ENCODE peak calls at places on chromosomes 13 and 19, in seven cellular contexts. L, V, K, P, M, B and I are unnamed samples.

GRCh38 chr19:55358943-55359908 is 3.8 kb downstream of the GARIN5B start:
- DNase-seq in L (no peak), V (no peak), K (no peak), P (no peak), M (no peak), B (no peak), I (no peak)

GRCh38 chr13:27182844-27183497 is 11.4 kb upstream of the USP12 start:
- DNase-seq in L (peak; percentile 66), V (no peak), K (peak; percentile 95), P (no peak), M (no peak), B (no peak), I (no peak)

GRCh38 chr19:2542341-2543069 is 66.6 kb downstream of the GADD45B start:
- DNase-seq in L (no peak), V (peak; percentile 58), K (peak; percentile 71), P (peak; percentile 65), M (no peak), B (no peak), I (no peak)

GRCh38 chr19:43501661-43502418 is 2.7 kb downstream of the PHLDB3 start:
- DNase-seq in L (no peak), V (peak; percentile 86), K (no peak), P (no peak), M (no peak), B (peak; percentile 65), I (no peak)

GRCh38 chr19:3809881-3810707 is 23.9 kb upstream of the MATK start:
- DNase-seq in L (no peak), V (no peak), K (no peak), P (peak; percentile 73), M (no peak), B (no peak), I (peak; percentile 75)

GRCh38 chr19:45250832-45251451 is at the start of gene MARK4:
- DNase-seq in L (no peak), V (peak; percentile 69), K (peak; percentile 34), P (peak; percentile 80), M (peak; percentile 89), B (peak; percentile 78), I (peak; percentile 98)

GRCh38 chr13:74135306-74136088 is 1.3 kb upstream of the KLF12 start:
- DNase-seq in L (peak; percentile 5), V (peak; percentile 76), K (peak; percentile 75), P (peak; percentile 83), M (peak; percentile 55), B (peak; percentile 87), I (peak; percentile 80)

GRCh38 chr13:71787461-71787860 is 79.5 kb downstream of the DACH1 start:
- DNase-seq in L (no peak), V (no peak), K (no peak), P (no peak), M (no peak), B (no peak), I (no peak)

GRCh38 chr19:53112286-53112685 is 9.1 kb upstream of the ZNF160 start:
- DNase-seq in L (no peak), V (no peak), K (peak; percentile 59), P (no peak), M (no peak), B (no peak), I (no peak)

GRCh38 chr13:43785681-43786471 is 896 bp downstream of the ENOX1 start:
- DNase-seq in L (peak; percentile 33), V (peak; percentile 73), K (peak; percentile 63), P (peak; percentile 40), M (peak; percentile 78), B (peak; percentile 81), I (peak; percentile 53)

GRCh38 chr19:5926641-5927438 is 12.8 kb downstream of the CAPS start:
- DNase-seq in L (no peak), V (no peak), K (no peak), P (no peak), M (no peak), B (no peak), I (no peak)

GRCh38 chr13:111031531-111031961 is 83.6 kb upstream of the ARHGEF7 start:
- DNase-seq in L (no peak), V (no peak), K (peak; percentile 58), P (no peak), M (no peak), B (no peak), I (no peak)

GRCh38 chr19:42248270-42249148 is 6.1 kb upstream of the GSK3A start:
- DNase-seq in L (no peak), V (no peak), K (no peak), P (no peak), M (no peak), B (no peak), I (no peak)

GRCh38 chr13:64127192-64127591 is 2711.5 kb upstream of the PCDH20 start:
- DNase-seq in L (no peak), V (no peak), K (no peak), P (no peak), M (no peak), B (no peak), I (no peak)

GRCh38 chr13:73492811-73493210 is 434.0 kb downstream of the KLF5 start:
- DNase-seq in L (no peak), V (no peak), K (no peak), P (no peak), M (no peak), B (no peak), I (no peak)

GRCh38 chr19:49680473-49681351 is 3.6 kb downstream of the PRMT1 start:
- DNase-seq in L (no peak), V (peak; percentile 98), K (peak; percentile 78), P (peak; percentile 93), M (peak; percentile 89), B (peak; percentile 100), I (peak; percentile 95)

GRCh38 chr19:36686365-36687213 is 823 bp upstream of the ZNF567 start:
- DNase-seq in L (no peak), V (no peak), K (peak; percentile 5), P (no peak), M (no peak), B (no peak), I (peak; percentile 27)

GRCh38 chr13:109130093-109130835 is 500.9 kb downstream of the MYO16 start:
- DNase-seq in L (no peak), V (no peak), K (no peak), P (no peak), M (no peak), B (peak; percentile 42), I (no peak)

DNA sequence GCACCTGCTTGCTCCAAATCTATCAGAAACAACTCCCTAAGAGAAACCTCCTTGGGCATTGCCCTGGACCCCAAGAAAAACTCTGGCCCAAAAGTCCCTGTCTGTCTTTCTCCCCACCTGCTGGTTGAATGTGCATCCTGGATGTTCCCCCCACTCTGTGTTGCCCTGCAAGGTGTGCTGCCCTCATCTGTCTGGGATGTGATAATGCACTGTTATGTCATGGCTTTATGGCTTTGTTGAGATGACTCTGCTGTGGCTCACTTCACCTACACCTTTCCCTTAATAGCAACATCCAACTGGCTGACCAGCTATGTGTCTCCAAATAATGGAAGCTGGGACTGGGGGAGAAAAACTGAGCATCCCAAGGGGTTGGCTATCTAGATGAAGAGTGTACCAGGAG is 2.6 kb downstream of the ZNF20 start:
- DNase-seq in L (no peak), V (peak; percentile 33), K (no peak), P (no peak), M (no peak), B (no peak), I (no peak)
- TF ChIP-seq CTCF in L (no peak), V (peak; percentile 67), K (no peak), P (peak; percentile 56), M (no peak), B (no peak), I (peak; percentile 80)

GRCh38 chr13:60619461-60619860 is 222.4 kb downstream of the TDRD3 start:
- DNase-seq in L (no peak), V (no peak), K (no peak), P (no peak), M (no peak), B (no peak), I (no peak)

GRCh38 chr13:60623131-60623530 is 226.1 kb downstream of the TDRD3 start:
- DNase-seq in L (no peak), V (no peak), K (no peak), P (no peak), M (no peak), B (no peak), I (no peak)

GRCh38 chr13:60620611-60621395 is 223.8 kb downstream of the TDRD3 start:
- DNase-seq in L (no peak), V (no peak), K (no peak), P (no peak), M (no peak), B (no peak), I (no peak)

GRCh38 chr13:60613080-60613479 is 216.1 kb downstream of the TDRD3 start:
- DNase-seq in L (no peak), V (no peak), K (no peak), P (no peak), M (no peak), B (no peak), I (no peak)

GRCh38 chr13:60617863-60618733 is 221.1 kb downstream of the TDRD3 start:
- DNase-seq in L (no peak), V (peak; percentile 69), K (peak; percentile 36), P (no peak), M (peak; percentile 2), B (no peak), I (no peak)
- TF ChIP-seq CTCF in L (no peak), V (peak; percentile 80), K (peak; percentile 47), P (no peak), M (no peak), B (no peak), I (peak; percentile 24)

DNA sequence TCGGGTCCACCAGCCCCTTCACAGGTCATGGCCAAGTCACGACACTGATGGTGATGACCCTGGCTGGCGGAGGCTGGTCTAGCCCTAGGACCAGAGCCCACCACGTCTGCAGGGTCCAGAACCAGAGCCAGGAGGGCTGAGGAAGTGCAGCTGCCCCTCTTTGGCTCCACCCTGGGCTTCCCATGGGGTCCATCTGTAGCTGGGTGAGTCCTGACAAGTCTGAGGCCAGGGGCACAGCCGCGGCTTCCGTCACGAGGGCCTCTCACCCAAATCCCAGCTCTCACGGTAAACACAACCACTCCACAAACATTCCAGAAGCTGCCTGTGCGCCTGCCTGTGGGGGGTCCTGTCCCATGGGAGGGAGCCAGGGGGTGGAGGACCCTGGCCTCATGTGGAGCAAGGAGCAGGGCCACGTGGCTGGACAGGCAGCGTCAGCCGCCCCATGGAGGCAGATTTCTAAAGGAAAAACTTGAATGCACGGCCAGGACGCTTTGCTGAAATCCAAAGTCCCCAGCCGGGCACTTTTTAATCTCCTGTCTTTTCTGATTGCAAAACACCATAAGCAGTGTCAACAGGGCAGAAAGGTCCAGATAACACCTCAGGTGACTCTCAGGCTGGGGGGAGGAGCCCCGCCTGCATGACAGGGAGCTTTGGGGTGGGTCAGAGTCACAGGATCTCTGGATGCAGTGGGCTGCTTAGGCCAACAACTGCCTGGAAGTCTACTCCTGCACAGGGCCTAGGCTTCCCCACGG is 29.9 kb downstream of the CEBPG start:
- DNase-seq in L (no peak), V (no peak), K (no peak), P (no peak), M (no peak), B (peak; percentile 26), I (peak; percentile 18)
- TF ChIP-seq CTCF in L (no peak), V (no peak), K (no peak), P (no peak), M (no peak), B (no peak), I (no peak)

GRCh38 chr13:102721800-102722231 is 27.0 kb upstream of the METTL21C start:
- DNase-seq in L (no peak), V (no peak), K (no peak), P (no peak), M (no peak), B (no peak), I (no peak)

GRCh38 chr13:102726430-102726829 is 31.6 kb upstream of the METTL21C start:
- DNase-seq in L (no peak), V (no peak), K (no peak), P (no peak), M (peak; percentile 8), B (no peak), I (no peak)

GRCh38 chr13:102729560-102730275 is 34.9 kb upstream of the METTL21C start:
- DNase-seq in L (no peak), V (no peak), K (peak; percentile 78), P (no peak), M (peak; percentile 60), B (no peak), I (no peak)

GRCh38 chr13:102724923-102725322 is 30.1 kb upstream of the METTL21C start:
- DNase-seq in L (no peak), V (no peak), K (peak; percentile 24), P (no peak), M (peak; percentile 72), B (no peak), I (no peak)
- TF ChIP-seq CTCF in L (peak; percentile 17), V (no peak), K (peak; percentile 40), P (peak; percentile 18), M (peak; percentile 81), B (no peak), I (peak; percentile 57)